ENCODE peak calls at places on chromosomes 1 and 21, in seven cellular contexts. F is caudate nucleus; Y is CD8-positive, alpha-beta memory T cell; A is T-cell; G is stimulated activated CD4-positive, alpha-beta T cell treated with anti-CD3 and anti-CD28 coated beads, Interleukin-12 subunit alpha, Interleukin-12 subunit beta, amount 100 ng/mL, for 48 hours; Q is GM23338; S is H9. P is an unnamed sample.

GRCh38 chr1:162381383-162381782 is at the start of gene C1orf226:
- DNase-seq in F (no peak), Y (no peak), A (no peak), G (no peak), Q (no peak), S (no peak), P (no peak)

GRCh38 chr1:204314209-204314892 is 45.4 kb downstream of the PLEKHA6 start:
- DNase-seq in F (no peak), Y (no peak), A (no peak), G (no peak), Q (peak; percentile 39), S (peak; percentile 39), P (no peak)

GRCh38 chr1:7388141-7388487 is 383.0 kb upstream of the VAMP3 start:
- DNase-seq in F (no peak), Y (no peak), A (no peak), G (no peak), Q (no peak), S (peak; percentile 12), P (no peak)

GRCh38 chr1:18836654-18837053 is 22.8 kb downstream of the TAS1R2 start:
- DNase-seq in F (no peak), Y (no peak), A (no peak), G (no peak), Q (peak; percentile 27), S (no peak), P (no peak)

GRCh38 chr1:233945573-233945972 is 41.1 kb downstream of the SLC35F3 start:
- DNase-seq in F (no peak), Y (no peak), A (no peak), G (no peak), Q (no peak), S (no peak), P (no peak)

GRCh38 chr21:33219961-33220360 is 9.8 kb upstream of the IFNAR2 start:
- DNase-seq in F (no peak), Y (no peak), A (no peak), G (no peak), Q (no peak), S (no peak), P (no peak)

GRCh38 chr1:3756394-3756793 is 4.1 kb downstream of the CCDC27 start:
- DNase-seq in F (no peak), Y (peak; percentile 19), A (no peak), G (no peak), Q (no peak), S (no peak), P (no peak)

GRCh38 chr1:110136911-110137310 is 13.4 kb upstream of the SLC6A17 start:
- DNase-seq in F (no peak), Y (no peak), A (no peak), G (no peak), Q (peak; percentile 90), S (peak; percentile 75), P (peak; percentile 50)

P was measured in nucleus accumbens.